ENCODE peak calls at places on chromosome 15, in seven cellular contexts. F, S, E, B, H, W and C are unnamed samples.

GRCh38 chr15:44734839-44735481 is 1.4 kb upstream of the TRIM69 start:
- DNase-seq in F (no peak), S (no peak), E (no peak), B (no peak), H (no peak), W (no peak), C (no peak)

GRCh38 chr15:100125627-100126231 is 216.0 kb downstream of the ADAMTS17 start:
- DNase-seq in F (no peak), S (peak; percentile 19), E (no peak), B (peak; percentile 39), H (no peak), W (peak; percentile 65), C (peak; percentile 69)

GRCh38 chr15:67783303-67783702 is 42.0 kb upstream of the SKOR1 start:
- DNase-seq in F (peak; percentile 28), S (no peak), E (no peak), B (no peak), H (no peak), W (no peak), C (no peak)

GRCh38 chr15:68295430-68295829 is 17.9 kb downstream of the FEM1B start:
- DNase-seq in F (no peak), S (no peak), E (no peak), B (no peak), H (no peak), W (no peak), C (no peak)

GRCh38 chr15:45351229-45351628 is 27.1 kb downstream of the GATM start:
- DNase-seq in F (no peak), S (no peak), E (no peak), B (no peak), H (no peak), W (no peak), C (no peak)

GRCh38 chr15:90665288-90666134 is 51.6 kb upstream of the BLM start:
- DNase-seq in F (no peak), S (peak; percentile 52), E (no peak), B (no peak), H (no peak), W (no peak), C (peak; percentile 82)

GRCh38 chr15:67406257-67406861 is 114.6 kb upstream of the C15orf61 start:
- DNase-seq in F (no peak), S (peak; percentile 17), E (no peak), B (no peak), H (no peak), W (no peak), C (no peak)

GRCh38 chr15:93362203-93362602 is 273.2 kb upstream of the RGMA start:
- DNase-seq in F (no peak), S (no peak), E (no peak), B (no peak), H (no peak), W (no peak), C (no peak)

GRCh38 chr15:90222538-90222937 is 11.2 kb downstream of the CIB1 start:
- DNase-seq in F (no peak), S (no peak), E (no peak), B (no peak), H (no peak), W (no peak), C (no peak)

GRCh38 chr15:64634576-64635485 is 140.6 kb downstream of the RBPMS2 start:
- DNase-seq in F (no peak), S (no peak), E (no peak), B (no peak), H (peak; percentile 49), W (no peak), C (no peak)

GRCh38 chr15:57635300-57635944 is 43.7 kb downstream of the MYZAP start:
- DNase-seq in F (no peak), S (no peak), E (no peak), B (no peak), H (no peak), W (no peak), C (peak; percentile 60)

GRCh38 chr15:96629501-96629900 is 299.0 kb downstream of the NR2F2 start:
- DNase-seq in F (no peak), S (no peak), E (no peak), B (no peak), H (no peak), W (peak; percentile 10), C (peak; percentile 53)

GRCh38 chr15:70071799-70072198 is 25.9 kb downstream of the TLE3 start:
- DNase-seq in F (no peak), S (no peak), E (no peak), B (no peak), H (no peak), W (no peak), C (no peak)

GRCh38 chr15:64635486-64635815 is 139.9 kb downstream of the RBPMS2 start:
- DNase-seq in F (no peak), S (peak; percentile 79), E (no peak), B (no peak), H (no peak), W (no peak), C (no peak)

GRCh38 chr15:49843725-49844124 is 222.9 kb downstream of the DTWD1 start:
- DNase-seq in F (no peak), S (peak; percentile 45), E (no peak), B (no peak), H (no peak), W (no peak), C (no peak)

GRCh38 chr15:26298010-26298661 is 435.0 kb upstream of the ATP10A start:
- DNase-seq in F (no peak), S (no peak), E (no peak), B (no peak), H (no peak), W (no peak), C (no peak)

GRCh38 chr15:65901836-65902235 is 32.5 kb downstream of the RAB11A start:
- DNase-seq in F (no peak), S (no peak), E (no peak), B (no peak), H (no peak), W (no peak), C (no peak)

GRCh38 chr15:68552773-68553172 is 26.0 kb upstream of the CORO2B start:
- DNase-seq in F (no peak), S (no peak), E (no peak), B (no peak), H (no peak), W (peak; percentile 90), C (no peak)

GRCh38 chr15:40330368-40330836 is 6.9 kb downstream of the INAFM2 start:
- DNase-seq in F (peak; percentile 43), S (no peak), E (no peak), B (no peak), H (no peak), W (no peak), C (peak; percentile 46)

GRCh38 chr15:50235794-50236193 is 29.7 kb downstream of the HDC start:
- DNase-seq in F (no peak), S (peak; percentile 23), E (no peak), B (no peak), H (no peak), W (no peak), C (no peak)

GRCh38 chr15:48432688-48433087 is 101.5 kb downstream of the DUT start:
- DNase-seq in F (no peak), S (peak; percentile 67), E (no peak), B (no peak), H (no peak), W (no peak), C (no peak)

GRCh38 chr15:77028451-77029165 is 33.7 kb downstream of the PSTPIP1 start:
- DNase-seq in F (no peak), S (no peak), E (no peak), B (no peak), H (no peak), W (no peak), C (peak; percentile 13)